ENCODE peak calls at places on chromosomes 16 and 17, in seven cellular contexts. One of them, this sample, is unnamed.

GRCh38 chr17:63134867-63135266 is 168.8 kb downstream of the TANC2 start:
- DNase-seq in activated CD8-positive, alpha-beta memory T cell treated with anti-CD3 and anti-CD28 coated beads for 1 hour: no peak
- DNase-seq in HS-5: no peak
- DNase-seq in CD4-positive, CD25-positive, alpha-beta regulatory T cell: no peak
- DNase-seq in CD4-positive, alpha-beta memory T cell: no peak
- DNase-seq in KG1: no peak
- DNase-seq in NCI-H1417: no peak
- DNase-seq in this sample: no peak

GRCh38 chr17:3956558-3956957 is 7.7 kb downstream of the ATP2A3 start:
- DNase-seq in activated CD8-positive, alpha-beta memory T cell treated with anti-CD3 and anti-CD28 coated beads for 1 hour: no peak
- DNase-seq in HS-5: no peak
- DNase-seq in CD4-positive, CD25-positive, alpha-beta regulatory T cell: no peak
- DNase-seq in CD4-positive, alpha-beta memory T cell: no peak
- DNase-seq in KG1: no peak
- DNase-seq in NCI-H1417: peak
- DNase-seq in this sample: no peak

GRCh38 chr17:39271546-39271945 is 45.8 kb upstream of the STAC2 start:
- DNase-seq in activated CD8-positive, alpha-beta memory T cell treated with anti-CD3 and anti-CD28 coated beads for 1 hour: no peak
- DNase-seq in HS-5: no peak
- DNase-seq in CD4-positive, CD25-positive, alpha-beta regulatory T cell: no peak
- DNase-seq in CD4-positive, alpha-beta memory T cell: no peak
- DNase-seq in KG1: no peak
- DNase-seq in NCI-H1417: no peak
- DNase-seq in this sample: no peak

GRCh38 chr17:80761421-80761871 is 216.8 kb downstream of the RPTOR start:
- DNase-seq in activated CD8-positive, alpha-beta memory T cell treated with anti-CD3 and anti-CD28 coated beads for 1 hour: peak
- DNase-seq in HS-5: peak
- DNase-seq in CD4-positive, CD25-positive, alpha-beta regulatory T cell: peak
- DNase-seq in CD4-positive, alpha-beta memory T cell: peak
- DNase-seq in KG1: peak
- DNase-seq in NCI-H1417: peak
- DNase-seq in this sample: no peak

GRCh38 chr17:50033316-50033715 is 22.6 kb upstream of the ITGA3 start:
- DNase-seq in activated CD8-positive, alpha-beta memory T cell treated with anti-CD3 and anti-CD28 coated beads for 1 hour: no peak
- DNase-seq in HS-5: no peak
- DNase-seq in CD4-positive, CD25-positive, alpha-beta regulatory T cell: no peak
- DNase-seq in CD4-positive, alpha-beta memory T cell: no peak
- DNase-seq in KG1: no peak
- DNase-seq in NCI-H1417: no peak
- DNase-seq in this sample: no peak

GRCh38 chr17:48261297-48261880 is 153.8 kb downstream of the SNX11 start:
- DNase-seq in activated CD8-positive, alpha-beta memory T cell treated with anti-CD3 and anti-CD28 coated beads for 1 hour: no peak
- DNase-seq in HS-5: no peak
- DNase-seq in CD4-positive, CD25-positive, alpha-beta regulatory T cell: no peak
- DNase-seq in CD4-positive, alpha-beta memory T cell: no peak
- DNase-seq in KG1: peak
- DNase-seq in NCI-H1417: peak
- DNase-seq in this sample: no peak

GRCh38 chr17:51371732-51372151 is 111.4 kb downstream of the UTP18 start:
- DNase-seq in activated CD8-positive, alpha-beta memory T cell treated with anti-CD3 and anti-CD28 coated beads for 1 hour: no peak
- DNase-seq in HS-5: no peak
- DNase-seq in CD4-positive, CD25-positive, alpha-beta regulatory T cell: peak
- DNase-seq in CD4-positive, alpha-beta memory T cell: peak
- DNase-seq in KG1: no peak
- DNase-seq in NCI-H1417: peak
- DNase-seq in this sample: no peak

GRCh38 chr17:68299817-68300216 is 8.5 kb downstream of the ARSG start:
- DNase-seq in activated CD8-positive, alpha-beta memory T cell treated with anti-CD3 and anti-CD28 coated beads for 1 hour: no peak
- DNase-seq in HS-5: no peak
- DNase-seq in CD4-positive, CD25-positive, alpha-beta regulatory T cell: no peak
- DNase-seq in CD4-positive, alpha-beta memory T cell: no peak
- DNase-seq in KG1: no peak
- DNase-seq in NCI-H1417: no peak
- DNase-seq in this sample: no peak

GRCh38 chr16:63789603-63790002 is 1332.3 kb downstream of the CDH11 start:
- DNase-seq in activated CD8-positive, alpha-beta memory T cell treated with anti-CD3 and anti-CD28 coated beads for 1 hour: no peak
- DNase-seq in HS-5: no peak
- DNase-seq in CD4-positive, CD25-positive, alpha-beta regulatory T cell: no peak
- DNase-seq in CD4-positive, alpha-beta memory T cell: no peak
- DNase-seq in KG1: no peak
- DNase-seq in NCI-H1417: no peak
- DNase-seq in this sample: no peak

GRCh38 chr17:68437979-68438877 is 19.1 kb downstream of the WIPI1 start:
- DNase-seq in activated CD8-positive, alpha-beta memory T cell treated with anti-CD3 and anti-CD28 coated beads for 1 hour: no peak
- DNase-seq in HS-5: no peak
- DNase-seq in CD4-positive, CD25-positive, alpha-beta regulatory T cell: peak
- DNase-seq in CD4-positive, alpha-beta memory T cell: peak
- DNase-seq in KG1: no peak
- DNase-seq in NCI-H1417: no peak
- DNase-seq in this sample: no peak

GRCh38 chr17:28255616-28256015 is 63.4 kb upstream of the TMEM97 start:
- DNase-seq in activated CD8-positive, alpha-beta memory T cell treated with anti-CD3 and anti-CD28 coated beads for 1 hour: no peak
- DNase-seq in HS-5: no peak
- DNase-seq in CD4-positive, CD25-positive, alpha-beta regulatory T cell: no peak
- DNase-seq in CD4-positive, alpha-beta memory T cell: no peak
- DNase-seq in KG1: no peak
- DNase-seq in NCI-H1417: no peak
- DNase-seq in this sample: no peak

GRCh38 chr17:6666077-6666521 is 14.5 kb downstream of the C17orf100 start:
- DNase-seq in activated CD8-positive, alpha-beta memory T cell treated with anti-CD3 and anti-CD28 coated beads for 1 hour: no peak
- DNase-seq in HS-5: no peak
- DNase-seq in CD4-positive, CD25-positive, alpha-beta regulatory T cell: no peak
- DNase-seq in CD4-positive, alpha-beta memory T cell: peak
- DNase-seq in KG1: no peak
- DNase-seq in NCI-H1417: peak
- DNase-seq in this sample: peak

GRCh38 chr16:29974291-29975133 is 844 bp downstream of the TAOK2 start:
- DNase-seq in activated CD8-positive, alpha-beta memory T cell treated with anti-CD3 and anti-CD28 coated beads for 1 hour: no peak
- DNase-seq in HS-5: no peak
- DNase-seq in CD4-positive, CD25-positive, alpha-beta regulatory T cell: peak
- DNase-seq in CD4-positive, alpha-beta memory T cell: peak
- DNase-seq in KG1: no peak
- DNase-seq in NCI-H1417: peak
- DNase-seq in this sample: no peak

GRCh38 chr16:23371368-23371767 is 69.3 kb downstream of the SCNN1B start:
- DNase-seq in activated CD8-positive, alpha-beta memory T cell treated with anti-CD3 and anti-CD28 coated beads for 1 hour: no peak
- DNase-seq in HS-5: no peak
- DNase-seq in CD4-positive, CD25-positive, alpha-beta regulatory T cell: no peak
- DNase-seq in CD4-positive, alpha-beta memory T cell: no peak
- DNase-seq in KG1: no peak
- DNase-seq in NCI-H1417: no peak
- DNase-seq in this sample: no peak

GRCh38 chr17:9768381-9768934 is 22.9 kb downstream of the DHRS7C start:
- DNase-seq in activated CD8-positive, alpha-beta memory T cell treated with anti-CD3 and anti-CD28 coated beads for 1 hour: no peak
- DNase-seq in HS-5: peak
- DNase-seq in CD4-positive, CD25-positive, alpha-beta regulatory T cell: no peak
- DNase-seq in CD4-positive, alpha-beta memory T cell: peak
- DNase-seq in KG1: no peak
- DNase-seq in NCI-H1417: no peak
- DNase-seq in this sample: peak

GRCh38 chr17:75808549-75808904 is 23.9 kb downstream of the UNK start:
- DNase-seq in activated CD8-positive, alpha-beta memory T cell treated with anti-CD3 and anti-CD28 coated beads for 1 hour: no peak
- DNase-seq in HS-5: no peak
- DNase-seq in CD4-positive, CD25-positive, alpha-beta regulatory T cell: no peak
- DNase-seq in CD4-positive, alpha-beta memory T cell: no peak
- DNase-seq in KG1: no peak
- DNase-seq in NCI-H1417: no peak
- DNase-seq in this sample: no peak

GRCh38 chr17:63399316-63399715 is 46.8 kb downstream of the CYB561 start:
- DNase-seq in activated CD8-positive, alpha-beta memory T cell treated with anti-CD3 and anti-CD28 coated beads for 1 hour: no peak
- DNase-seq in HS-5: no peak
- DNase-seq in CD4-positive, CD25-positive, alpha-beta regulatory T cell: no peak
- DNase-seq in CD4-positive, alpha-beta memory T cell: no peak
- DNase-seq in KG1: no peak
- DNase-seq in NCI-H1417: no peak
- DNase-seq in this sample: no peak

GRCh38 chr16:65771707-65772106 is 594.8 kb upstream of the CDH5 start:
- DNase-seq in activated CD8-positive, alpha-beta memory T cell treated with anti-CD3 and anti-CD28 coated beads for 1 hour: no peak
- DNase-seq in HS-5: no peak
- DNase-seq in CD4-positive, CD25-positive, alpha-beta regulatory T cell: no peak
- DNase-seq in CD4-positive, alpha-beta memory T cell: no peak
- DNase-seq in KG1: no peak
- DNase-seq in NCI-H1417: no peak
- DNase-seq in this sample: no peak

GRCh38 chr16:88697831-88698693 is 8.1 kb downstream of the RNF166 start:
- DNase-seq in activated CD8-positive, alpha-beta memory T cell treated with anti-CD3 and anti-CD28 coated beads for 1 hour: no peak
- DNase-seq in HS-5: no peak
- DNase-seq in CD4-positive, CD25-positive, alpha-beta regulatory T cell: peak
- DNase-seq in CD4-positive, alpha-beta memory T cell: no peak
- DNase-seq in KG1: no peak
- DNase-seq in NCI-H1417: no peak
- DNase-seq in this sample: no peak

GRCh38 chr16:85376292-85377095 is 236.6 kb upstream of the GSE1 start:
- DNase-seq in activated CD8-positive, alpha-beta memory T cell treated with anti-CD3 and anti-CD28 coated beads for 1 hour: no peak
- DNase-seq in HS-5: no peak
- DNase-seq in CD4-positive, CD25-positive, alpha-beta regulatory T cell: no peak
- DNase-seq in CD4-positive, alpha-beta memory T cell: no peak
- DNase-seq in KG1: no peak
- DNase-seq in NCI-H1417: no peak
- DNase-seq in this sample: no peak

GRCh38 chr17:40953876-40954275 is 12.9 kb downstream of the KRT39 start:
- DNase-seq in activated CD8-positive, alpha-beta memory T cell treated with anti-CD3 and anti-CD28 coated beads for 1 hour: no peak
- DNase-seq in HS-5: peak
- DNase-seq in CD4-positive, CD25-positive, alpha-beta regulatory T cell: no peak
- DNase-seq in CD4-positive, alpha-beta memory T cell: no peak
- DNase-seq in KG1: no peak
- DNase-seq in NCI-H1417: no peak
- DNase-seq in this sample: no peak

This sample was measured in B cell.